ENCODE peak calls at places on chromosome 15, in nine cellular contexts. G, Y, U, S, K, I, F, Z and D are unnamed samples.

GRCh38 chr15:80480171-80480811 is 76.1 kb downstream of the ARNT2 start:
- DNase-seq in G (no peak), Y (no peak), U (no peak), S (no peak), K (no peak), I (no peak), F (no peak), Z (no peak), D (no peak)

GRCh38 chr15:101228313-101228712 is 23.5 kb downstream of the CHSY1 start:
- DNase-seq in G (no peak), Y (no peak), U (no peak), S (no peak), K (no peak), I (no peak), F (no peak), Z (no peak), D (no peak)

GRCh38 chr15:55118341-55118740 is 78.4 kb downstream of the RSL24D1 start:
- DNase-seq in G (no peak), Y (no peak), U (no peak), S (no peak), K (no peak), I (no peak), F (no peak), Z (no peak), D (no peak)

GRCh38 chr15:61832223-61832622 is 228.0 kb downstream of the VPS13C start:
- DNase-seq in G (no peak), Y (no peak), U (no peak), S (no peak), K (no peak), I (no peak), F (no peak), Z (no peak), D (no peak)

GRCh38 chr15:42275780-42276395 is 2.7 kb upstream of the TMEM87A start:
- DNase-seq in G (peak), Y (peak), U (no peak), S (no peak), K (no peak), I (no peak), F (no peak), Z (peak), D (no peak)

GRCh38 chr15:90794538-90794937 is 73.8 kb upstream of the FURIN start:
- DNase-seq in G (no peak), Y (no peak), U (no peak), S (no peak), K (no peak), I (no peak), F (no peak), Z (no peak), D (no peak)

GRCh38 chr15:40477703-40478269 is 7.0 kb downstream of the CHST14 start:
- DNase-seq in G (no peak), Y (no peak), U (no peak), S (no peak), K (peak), I (no peak), F (no peak), Z (no peak), D (no peak)

GRCh38 chr15:71660501-71660900 is 149.9 kb upstream of the NR2E3 start:
- DNase-seq in G (no peak), Y (no peak), U (peak), S (no peak), K (no peak), I (no peak), F (peak), Z (no peak), D (no peak)

GRCh38 chr15:98009967-98010366 is 49.5 kb downstream of the ARRDC4 start:
- DNase-seq in G (no peak), Y (no peak), U (no peak), S (no peak), K (no peak), I (no peak), F (no peak), Z (no peak), D (no peak)

GRCh38 chr15:86021281-86022264 is 58.1 kb upstream of the AGBL1 start:
- DNase-seq in G (no peak), Y (peak), U (peak), S (no peak), K (peak), I (no peak), F (no peak), Z (no peak), D (no peak)

GRCh38 chr15:90294159-90294558 is 28.7 kb downstream of the NGRN start:
- DNase-seq in G (no peak), Y (no peak), U (no peak), S (no peak), K (no peak), I (no peak), F (no peak), Z (no peak), D (no peak)

GRCh38 chr15:27046891-27047290 is 75.9 kb downstream of the GABRG3 start:
- DNase-seq in G (no peak), Y (no peak), U (no peak), S (no peak), K (no peak), I (no peak), F (no peak), Z (no peak), D (no peak)

GRCh38 chr15:75739791-75740190 is 27.1 kb upstream of the CSPG4 start:
- DNase-seq in G (no peak), Y (no peak), U (no peak), S (no peak), K (no peak), I (no peak), F (no peak), Z (no peak), D (no peak)

GRCh38 chr15:76991741-76992645 is 2.9 kb upstream of the PSTPIP1 start:
- DNase-seq in G (no peak), Y (no peak), U (no peak), S (peak), K (peak), I (no peak), F (no peak), Z (no peak), D (no peak)

GRCh38 chr15:40339621-40339945 is 1.2 kb downstream of the CCDC9B start:
- DNase-seq in G (no peak), Y (no peak), U (peak), S (no peak), K (no peak), I (no peak), F (no peak), Z (no peak), D (no peak)

GRCh38 chr15:42053914-42054313 is 33.1 kb upstream of the PLA2G4E start:
- DNase-seq in G (no peak), Y (no peak), U (no peak), S (no peak), K (peak), I (no peak), F (no peak), Z (no peak), D (no peak)

GRCh38 chr15:81294501-81294850 is 29.5 kb downstream of the STARD5 start:
- DNase-seq in G (no peak), Y (peak), U (no peak), S (no peak), K (no peak), I (no peak), F (no peak), Z (no peak), D (no peak)

GRCh38 chr15:37653018-37653417 is 281.4 kb upstream of the TMCO5A start:
- DNase-seq in G (no peak), Y (no peak), U (no peak), S (no peak), K (no peak), I (no peak), F (no peak), Z (no peak), D (no peak)

GRCh38 chr15:94230436-94230885 is 900 bp upstream of the MCTP2 start:
- DNase-seq in G (no peak), Y (no peak), U (no peak), S (no peak), K (no peak), I (no peak), F (no peak), Z (no peak), D (no peak)

GRCh38 chr15:22873204-22873701 is 34.8 kb downstream of the NIPA2 start:
- DNase-seq in G (no peak), Y (no peak), U (peak), S (no peak), K (no peak), I (peak), F (no peak), Z (peak), D (no peak)

GRCh38 chr15:80958818-80959495 is 30.7 kb downstream of the MESD start:
- DNase-seq in G (no peak), Y (no peak), U (no peak), S (no peak), K (no peak), I (no peak), F (no peak), Z (no peak), D (no peak)

GRCh38 chr15:38868326-38869114 is 303.9 kb upstream of the RASGRP1 start:
- DNase-seq in G (no peak), Y (peak), U (peak), S (no peak), K (no peak), I (peak), F (no peak), Z (no peak), D (no peak)

GRCh38 chr15:85000189-85000864 is 18.7 kb downstream of the PDE8A start:
- DNase-seq in G (no peak), Y (no peak), U (no peak), S (no peak), K (no peak), I (peak), F (no peak), Z (no peak), D (no peak)